ENCODE peak calls at places on chromosomes 16 and 17, in five cellular contexts. F is cardiac fibroblast, M is B cell, L is AG09309, A is astrocyte of the cerebellum. U is an unnamed sample.
A peak's percentile ranks its signal among the peaks of the same experiment; 100 is the strongest.

GRCh38 chr17:80388601-80389000 is 26.4 kb upstream of the ENDOV start:
- DNase-seq in F (no peak), M (no peak), L (no peak), A (no peak), U (no peak)

GRCh38 chr16:17526956-17527355 is 56.2 kb upstream of the XYLT1 start:
- DNase-seq in F (no peak), M (peak; percentile 27), L (no peak), A (no peak), U (peak; percentile 52)

GRCh38 chr16:72657791-72658190 is 390.1 kb downstream of the ZFHX3 start:
- DNase-seq in F (no peak), M (no peak), L (no peak), A (no peak), U (peak; percentile 32)

GRCh38 chr17:4833941-4834501 is 881 bp downstream of the MINK1 start:
- DNase-seq in F (peak; percentile 60), M (peak; percentile 22), L (no peak), A (no peak), U (no peak)

GRCh38 chr17:15912416-15912955 is 32.4 kb upstream of the ADORA2B start:
- DNase-seq in F (no peak), M (no peak), L (no peak), A (no peak), U (no peak)

GRCh38 chr17:48241131-48241591 is 133.6 kb downstream of the SNX11 start:
- DNase-seq in F (peak; percentile 89), M (no peak), L (no peak), A (peak; percentile 37), U (peak; percentile 62)

GRCh38 chr17:43410557-43411368 is 12.0 kb downstream of the ARL4D start:
- DNase-seq in F (no peak), M (no peak), L (no peak), A (no peak), U (no peak)

GRCh38 chr17:17533901-17534441 is 37.8 kb upstream of the RASD1 start:
- DNase-seq in F (no peak), M (no peak), L (no peak), A (no peak), U (no peak)

GRCh38 chr17:2718150-2718938 is 6.8 kb upstream of the CLUH start:
- DNase-seq in F (no peak), M (no peak), L (no peak), A (no peak), U (no peak)

GRCh38 chr16:74999683-75000480 is 1.1 kb downstream of the ZNRF1 start:
- DNase-seq in F (peak; percentile 42), M (peak; percentile 55), L (no peak), A (no peak), U (peak; percentile 51)

GRCh38 chr16:72787519-72788268 is 260.2 kb downstream of the ZFHX3 start:
- DNase-seq in F (peak; percentile 89), M (peak; percentile 69), L (peak; percentile 73), A (peak; percentile 62), U (peak; percentile 86)

GRCh38 chr16:52812945-52813556 is 239.6 kb downstream of the CHD9NB start:
- DNase-seq in F (peak; percentile 50), M (no peak), L (no peak), A (peak; percentile 49), U (no peak)

GRCh38 chr16:3950343-3951193 is 70.1 kb upstream of the CREBBP start:
- DNase-seq in F (peak; percentile 99), M (no peak), L (peak; percentile 91), A (peak; percentile 96), U (no peak)

GRCh38 chr16:80852261-80852872 is 48.0 kb upstream of the CDYL2 start:
- DNase-seq in F (peak; percentile 24), M (peak; percentile 8), L (no peak), A (peak; percentile 1), U (peak; percentile 20)

GRCh38 chr16:71811261-71811803 is 2.7 kb upstream of the AP1G1 start:
- DNase-seq in F (peak; percentile 60), M (no peak), L (no peak), A (peak; percentile 39), U (no peak)

GRCh38 chr17:74373838-74374606 is 6.7 kb downstream of the GPR142 start:
- DNase-seq in F (no peak), M (no peak), L (no peak), A (no peak), U (no peak)

GRCh38 chr16:51132484-51132883 is 18.6 kb downstream of the SALL1 start:
- DNase-seq in F (no peak), M (no peak), L (no peak), A (no peak), U (no peak)

GRCh38 chr17:1304522-1304921 is 25.1 kb downstream of the TRARG1 start:
- DNase-seq in F (no peak), M (no peak), L (no peak), A (no peak), U (no peak)

GRCh38 chr17:82241183-82241925 is 12.5 kb downstream of the SLC16A3 start:
- DNase-seq in F (peak; percentile 81), M (peak; percentile 33), L (no peak), A (no peak), U (no peak)

GRCh38 chr16:22664132-22664531 is 149.8 kb upstream of the HS3ST2 start:
- DNase-seq in F (no peak), M (no peak), L (no peak), A (no peak), U (no peak)

GRCh38 chr16:898761-899677 is 71.8 kb downstream of the LMF1 start:
- DNase-seq in F (no peak), M (no peak), L (no peak), A (no peak), U (no peak)

GRCh38 chr17:82489117-82489516 is 30.4 kb upstream of the FOXK2 start:
- DNase-seq in F (peak; percentile 53), M (no peak), L (no peak), A (no peak), U (no peak)

GRCh38 chr16:47806309-47806847 is 345.2 kb downstream of the PHKB start:
- DNase-seq in F (no peak), M (no peak), L (no peak), A (no peak), U (no peak)

GRCh38 chr17:40351185-40352043 is 13.1 kb downstream of the GJD3 start:
- DNase-seq in F (no peak), M (no peak), L (no peak), A (no peak), U (no peak)

GRCh38 chr16:1784977-1785845 is 2.5 kb downstream of the NUBP2 start:
- DNase-seq in F (no peak), M (no peak), L (no peak), A (no peak), U (no peak)

GRCh38 chr17:82300707-82301270 is 16.6 kb downstream of the CD7 start:
- DNase-seq in F (peak; percentile 77), M (peak; percentile 78), L (no peak), A (no peak), U (peak; percentile 73)